ENCODE peak calls at places on chromosomes 11 and 22, in seven cellular contexts. E is brain pericyte, Z is H4, V is NCI-H460, S is C1 segment of cervical spinal cord, J is DMS153, R is amygdala. B is an unnamed sample.

GRCh38 chr22:24404561-24405275 is 22.7 kb upstream of the ADORA2A start:
- DNase-seq in V (no peak), J (no peak), R (no peak), Z (no peak), S (no peak), E (no peak), B (no peak)

GRCh38 chr22:27603823-27604190 is 197.7 kb downstream of the MN1 start:
- DNase-seq in V (no peak), E (no peak), Z (no peak), J (no peak), R (no peak), S (no peak), B (no peak)

GRCh38 chr11:43381802-43382201 is 23.1 kb downstream of the TTC17 start:
- DNase-seq in S (no peak), J (no peak), E (no peak), V (no peak), Z (no peak), R (no peak), B (no peak)

GRCh38 chr11:59755701-59756495 is 722 bp downstream of the STX3 start:
- DNase-seq in Z (peak), J (no peak), R (peak), E (no peak), S (no peak), V (no peak), B (peak)

GRCh38 chr11:36724742-36725387 is 126.8 kb upstream of the RAG2 start:
- DNase-seq in E (no peak), R (no peak), Z (no peak), J (no peak), V (no peak), S (no peak), B (peak)

GRCh38 chr11:69939551-69940245 is 120.5 kb upstream of the FGF3 start:
- DNase-seq in S (no peak), Z (no peak), R (no peak), J (no peak), E (no peak), V (no peak), B (no peak)

GRCh38 chr22:21942407-21942895 is 10.2 kb downstream of the PPM1F start:
- DNase-seq in J (no peak), E (peak), S (no peak), V (peak), Z (peak), R (no peak), B (peak)

GRCh38 chr11:15769203-15769602 is 587.1 kb downstream of the SOX6 start:
- DNase-seq in J (no peak), Z (no peak), S (no peak), E (no peak), V (no peak), R (no peak), B (no peak)

GRCh38 chr11:70532728-70533127 is 134.4 kb downstream of the CTTN start:
- DNase-seq in S (no peak), R (no peak), J (no peak), V (no peak), Z (no peak), E (no peak), B (peak)

GRCh38 chr11:117095301-117096139 is 2.7 kb downstream of the SIK3 start:
- DNase-seq in Z (peak), S (no peak), R (no peak), V (no peak), E (no peak), J (peak), B (peak)

GRCh38 chr11:66904981-66905521 is 48.2 kb downstream of the LRFN4 start:
- DNase-seq in S (no peak), V (no peak), Z (no peak), R (no peak), E (no peak), J (no peak), B (no peak)

GRCh38 chr11:100849009-100849913 is 162.2 kb downstream of the ARHGAP42 start:
- DNase-seq in V (no peak), S (no peak), R (no peak), Z (peak), E (peak), J (no peak), B (no peak)

GRCh38 chr11:122981388-122982264 is at the start of gene BSX:
- DNase-seq in Z (peak), E (no peak), V (peak), S (no peak), J (peak), R (no peak), B (peak)

GRCh38 chr22:36204001-36204640 is 2.5 kb upstream of the APOL4 start:
- DNase-seq in E (no peak), S (no peak), V (no peak), Z (no peak), R (no peak), J (no peak), B (no peak)

GRCh38 chr11:122330466-122330865 is 214.5 kb upstream of the BLID start:
- DNase-seq in E (no peak), Z (no peak), R (no peak), V (no peak), S (no peak), J (no peak), B (no peak)

GRCh38 chr11:68655806-68656205 is 28.5 kb upstream of the GAL start:
- DNase-seq in E (no peak), V (no peak), Z (no peak), R (no peak), S (no peak), J (no peak), B (no peak)

GRCh38 chr11:107176148-107177105 is 158.2 kb upstream of the GUCY1A2 start:
- DNase-seq in R (no peak), S (no peak), V (no peak), E (no peak), J (no peak), Z (no peak), B (no peak)

GRCh38 chr11:71580057-71581003 is 2.3 kb downstream of the KRTAP5-11 start:
- DNase-seq in J (peak), S (no peak), V (peak), Z (peak), E (no peak), R (peak), B (peak)